ENCODE peak calls at places on chromosomes 4 and X, in four cellular contexts. M is colonic mucosa; K is IMR-90; N is CD8-positive, alpha-beta T cell. U is an unnamed sample.

GRCh38 chr4:94695389-94695788 is 62.4 kb upstream of the BMPR1B start:
- DNase-seq in N (no peak), K (peak), M (no peak), U (no peak)

GRCh38 chr4:40283968-40284367 is 51.2 kb upstream of the CHRNA9 start:
- DNase-seq in M (no peak), K (no peak), N (peak), U (no peak)

GRCh38 chr4:154277164-154277563 is 214.4 kb downstream of the DCHS2 start:
- DNase-seq in M (no peak), K (no peak), N (no peak), U (no peak)

GRCh38 chr4:16120720-16121119 is 36.9 kb upstream of the PROM1 start:
- DNase-seq in N (no peak), K (peak), M (peak), U (no peak)

GRCh38 chr4:79869597-79870336 is 203.3 kb downstream of the ANTXR2 start:
- DNase-seq in N (no peak), K (no peak), M (no peak), U (no peak)

GRCh38 chr4:172776203-172776896 is 392.3 kb upstream of the GALNT7 start:
- DNase-seq in N (no peak), M (no peak), K (peak), U (no peak)

GRCh38 chrX:18937173-18937572 is 46.7 kb downstream of the PHKA2 start:
- DNase-seq in M (no peak), K (no peak), N (no peak), U (no peak)

GRCh38 chrX:45621356-45622041 is 420.8 kb upstream of the DIPK2B start:
- DNase-seq in M (no peak), K (peak), N (no peak), U (no peak)

GRCh38 chr4:146222313-146222712 is 8.0 kb downstream of the REELD1 start:
- DNase-seq in K (peak), N (no peak), M (no peak), U (no peak)

GRCh38 chr4:38381788-38382187 is 282.2 kb upstream of the KLF3 start:
- DNase-seq in M (peak), N (no peak), K (no peak), U (no peak)

GRCh38 chrX:153830632-153831434 is 489 bp upstream of the PDZD4 start:
- DNase-seq in N (no peak), M (no peak), K (no peak), U (no peak)

GRCh38 chrX:70168238-70169188 is 8.8 kb upstream of the DGAT2L6 start:
- DNase-seq in N (no peak), M (no peak), K (peak), U (no peak)

GRCh38 chr4:16682996-16683395 is 215.4 kb downstream of the LDB2 start:
- DNase-seq in K (peak), M (no peak), N (no peak), U (no peak)

GRCh38 chrX:105018865-105019264 is 201.6 kb downstream of the TEX13A start:
- DNase-seq in N (no peak), M (no peak), K (no peak), U (no peak)

GRCh38 chrX:72477787-72478186 is 94.9 kb downstream of the HDAC8 start:
- DNase-seq in M (no peak), K (no peak), N (no peak), U (no peak)

GRCh38 chrX:150989420-150989819 is 6.3 kb downstream of the HMGB3 start:
- DNase-seq in M (no peak), K (no peak), N (no peak), U (no peak)

GRCh38 chrX:63750846-63751245 is 34.2 kb downstream of the ARHGEF9 start:
- DNase-seq in K (no peak), N (no peak), M (no peak), U (no peak)

GRCh38 chr4:54065282-54066087 is 1.1 kb upstream of the CHIC2 start:
- DNase-seq in K (no peak), N (no peak), M (no peak), U (no peak)

GRCh38 chrX:42269186-42269585 is 345.8 kb upstream of the CASK start:
- DNase-seq in M (no peak), N (no peak), K (peak), U (no peak)

GRCh38 chrX:105837227-105837626 is 14.9 kb downstream of the NRK start:
- DNase-seq in M (no peak), K (peak), N (no peak), U (no peak)

GRCh38 chr4:25171451-25171850 is 11.2 kb upstream of the SEPSECS start:
- DNase-seq in N (no peak), K (no peak), M (no peak), U (no peak)

GRCh38 chr4:8391972-8392371 is 48.6 kb downstream of the ACOX3 start:
- DNase-seq in M (peak), K (peak), N (no peak), U (no peak)

GRCh38 chr4:44961001-44961755 is 234.8 kb upstream of the GNPDA2 start:
- DNase-seq in K (no peak), N (no peak), M (no peak), U (no peak)

GRCh38 chr4:1172971-1173757 is 781 bp upstream of the SPON2 start:
- DNase-seq in K (peak), N (no peak), M (peak), U (no peak)

GRCh38 chr4:153471691-153472080 is 5.5 kb downstream of the TMEM131L start:
- DNase-seq in N (peak), K (no peak), M (no peak), U (no peak)

GRCh38 chr4:165700855-165701254 is 172.2 kb upstream of the TLL1 start:
- DNase-seq in M (no peak), N (no peak), K (no peak), U (no peak)

GRCh38 chrX:30190426-30190825 is 24.9 kb upstream of the MAGEB2 start:
- DNase-seq in K (no peak), M (no peak), N (no peak), U (no peak)

DNA sequence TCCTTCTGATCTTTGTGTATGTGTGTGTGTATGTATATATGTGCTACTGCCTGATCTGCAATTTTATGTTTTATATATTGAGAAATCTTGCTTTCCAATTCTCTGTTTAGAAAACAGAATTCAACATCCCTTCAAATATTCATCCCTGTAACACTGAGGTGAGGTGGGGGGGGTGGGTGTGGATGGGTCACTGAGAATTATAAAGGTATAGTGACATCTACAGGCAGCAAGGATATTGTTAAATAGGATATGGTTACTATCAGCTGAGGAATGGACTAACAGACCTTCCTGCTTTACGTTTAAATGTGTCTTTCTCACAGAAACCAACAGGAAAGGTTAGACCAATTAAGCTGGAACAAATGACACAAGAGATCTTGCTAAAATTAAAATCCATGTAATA is 19.0 kb upstream of the MAGEB2 start:
- DNase-seq in M (no peak), K (peak), N (no peak), U (no peak)
- TF ChIP-seq CTCF in M (no peak), K (peak), N (no peak), U (no peak)

GRCh38 chrX:136128743-136129142 is 18.6 kb upstream of the FHL1 start:
- DNase-seq in N (no peak), K (no peak), M (no peak), U (no peak)

GRCh38 chrX:136126371-136126770 is 21.0 kb upstream of the FHL1 start:
- DNase-seq in N (no peak), K (no peak), M (no peak), U (no peak)

GRCh38 chrX:136126892-136127406 is 20.4 kb upstream of the FHL1 start:
- DNase-seq in N (no peak), M (no peak), K (peak), U (no peak)

DNA sequence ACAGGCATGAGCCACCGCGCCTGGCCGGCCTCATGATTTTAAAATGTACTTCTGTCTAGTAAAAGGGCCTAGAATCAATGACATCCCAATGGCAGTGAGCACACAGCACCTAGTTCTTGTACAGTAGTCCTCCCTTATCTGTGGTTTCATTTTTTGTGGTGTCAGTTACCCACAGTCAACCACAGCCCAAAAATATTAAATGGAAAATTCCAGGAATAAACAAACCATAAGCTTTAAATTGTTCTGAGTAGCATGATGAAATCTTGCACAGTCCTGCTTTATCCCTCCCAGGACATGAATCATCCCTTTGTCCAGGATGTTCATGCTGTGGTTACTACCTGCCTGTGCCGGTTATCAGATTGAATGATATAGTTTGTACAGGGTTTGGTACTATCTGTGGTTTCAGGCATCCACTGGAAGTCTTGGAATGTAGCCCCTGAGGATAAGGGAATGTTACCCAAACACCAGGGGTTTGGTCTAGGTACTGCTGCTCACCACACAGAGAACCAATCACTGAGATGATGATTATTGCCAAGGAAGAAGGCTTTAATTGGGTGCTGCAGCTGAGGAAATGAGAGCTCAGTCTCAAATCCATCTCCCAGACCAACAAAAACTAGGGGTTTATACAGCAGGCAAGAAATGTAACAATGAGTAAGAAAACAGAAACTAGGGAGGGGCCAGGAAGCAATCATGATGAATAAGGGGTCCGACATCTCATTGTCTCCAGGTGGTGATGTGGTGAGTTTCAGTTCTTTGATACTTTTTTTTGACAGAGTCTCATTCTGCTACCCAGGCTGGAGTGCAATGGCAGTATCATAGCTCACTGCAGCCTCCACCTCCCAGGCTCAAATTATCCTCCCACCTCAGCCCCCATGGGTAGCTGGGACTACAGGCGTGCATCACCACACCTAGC is 16.1 kb upstream of the FHL1 start:
- DNase-seq in K (peak), M (no peak), N (no peak), U (no peak)
- TF ChIP-seq CTCF in K (no peak), M (no peak), N (no peak), U (no peak)

GRCh38 chrX:39162322-39162721 is 361.1 kb downstream of the MID1IP1 start:
- DNase-seq in N (peak), M (peak), K (no peak), U (no peak)
- TF ChIP-seq CTCF in N (peak), M (no peak), K (no peak), U (no peak)

GRCh38 chr4:20615492-20616136 is 84.6 kb upstream of the PACRGL start:
- DNase-seq in N (no peak), K (no peak), M (no peak), U (no peak)
- TF ChIP-seq CTCF in N (no peak), K (no peak), M (no peak), U (no peak)

DNA sequence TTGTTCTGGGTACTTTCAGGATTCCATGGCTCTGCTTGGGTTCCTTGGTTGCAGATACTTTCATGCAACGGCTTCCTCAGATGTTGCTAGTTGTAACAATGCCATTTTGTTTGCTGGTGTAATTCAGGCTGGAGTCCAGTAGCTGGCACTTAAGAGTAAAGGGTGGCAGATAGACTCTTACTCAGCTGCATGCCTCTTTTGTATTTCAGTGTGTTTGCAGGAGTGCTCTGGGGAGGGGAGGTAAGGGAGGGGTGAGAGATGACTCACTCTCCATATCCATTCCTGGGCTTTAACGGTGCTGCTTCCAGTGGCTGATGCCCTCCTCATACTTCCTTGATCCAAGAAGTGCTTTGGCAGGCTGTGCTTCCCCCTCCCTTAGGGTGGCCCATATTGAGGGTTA is 155.2 kb downstream of the ZNF330 start:
- DNase-seq in K (peak), M (no peak), N (no peak), U (no peak)
- TF ChIP-seq CTCF in K (peak), M (no peak), N (no peak), U (no peak)

DNA sequence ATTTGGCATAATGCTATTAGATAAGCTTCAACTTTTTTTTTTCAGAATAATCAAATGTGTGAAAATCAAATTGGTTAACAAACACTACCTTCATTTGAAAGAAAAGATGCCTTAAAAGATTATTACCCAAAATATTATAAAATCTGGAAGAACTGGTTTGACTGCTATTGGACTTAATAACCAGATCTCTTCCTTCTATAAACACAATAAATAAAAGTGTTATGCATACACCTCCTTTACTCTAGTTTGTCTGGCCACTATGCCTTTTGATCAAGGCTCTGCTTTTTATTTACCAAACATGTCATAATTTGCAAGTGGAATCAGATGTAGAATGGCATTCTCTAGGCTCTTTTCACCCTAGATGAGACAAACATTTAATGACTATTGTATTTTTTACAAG is 897.3 kb upstream of the EPHA5 start:
- DNase-seq in N (no peak), K (no peak), M (no peak), U (no peak)
- TF ChIP-seq CTCF in N (no peak), K (no peak), M (no peak), U (no peak)

GRCh38 chrX:29617276-29617675 is 598.1 kb upstream of the MAGEB2 start:
- DNase-seq in K (peak), M (no peak), N (no peak), U (no peak)

GRCh38 chrX:29617725-29618124 is 597.6 kb upstream of the MAGEB2 start:
- DNase-seq in M (no peak), N (no peak), K (no peak), U (no peak)
- TF ChIP-seq CTCF in M (no peak), N (no peak), K (peak), U (no peak)

GRCh38 chrX:110146521-110146920 is 143.6 kb downstream of the TMEM164 start:
- DNase-seq in N (peak), K (peak), M (peak), U (no peak)
- TF ChIP-seq CTCF in N (no peak), K (peak), M (peak), U (no peak)

DNA sequence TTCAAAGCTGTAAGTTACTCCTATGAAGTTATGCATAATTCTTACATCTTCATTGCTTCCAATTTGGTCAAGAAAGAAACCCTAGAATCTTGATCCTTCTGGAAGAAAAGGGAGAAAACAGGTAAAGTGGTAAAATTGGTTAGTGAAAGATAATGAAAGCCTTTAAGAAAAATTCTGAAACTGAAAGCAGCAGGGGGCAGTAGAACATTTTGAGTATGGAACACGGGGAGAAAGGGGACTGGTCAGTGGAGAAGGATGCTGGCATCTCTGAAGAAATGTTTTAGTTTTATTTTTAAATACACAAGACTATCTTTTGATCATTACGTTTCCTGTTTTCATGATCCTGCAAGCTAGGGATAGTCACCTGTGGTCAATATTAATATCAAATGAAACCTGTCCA is 54.3 kb downstream of the SLIT2 start:
- DNase-seq in N (no peak), K (peak), M (no peak), U (no peak)
- TF ChIP-seq CTCF in N (no peak), K (peak), M (no peak), U (no peak)